ENCODE peak calls at places on chromosomes 1 and 21, in four cellular contexts. O is myocyte, V is EL, R is thoracic aorta. M is an unnamed sample.

GRCh38 chr1:248702714-248703113 is at the start of gene OR14I1:
- DNase-seq in V (no peak), R (no peak), O (no peak), M (no peak)

GRCh38 chr1:85151446-85151845 is 49.4 kb downstream of the SYDE2 start:
- DNase-seq in O (no peak), V (no peak), R (no peak), M (no peak)

GRCh38 chr1:201648911-201649775 is 110.2 kb downstream of the NAV1 start:
- DNase-seq in R (no peak), V (peak), O (no peak), M (peak)

GRCh38 chr1:15739259-15739658 is 3.0 kb upstream of the TMEM82 start:
- DNase-seq in O (no peak), R (no peak), V (no peak), M (no peak)

GRCh38 chr1:21783679-21784603 is 992 bp upstream of the USP48 start:
- DNase-seq in R (no peak), V (no peak), O (no peak), M (peak)

GRCh38 chr1:39406533-39407478 is 84.6 kb upstream of the BMP8A start:
- DNase-seq in R (no peak), O (no peak), V (peak), M (peak)

GRCh38 chr1:203402609-203403337 is 51.9 kb upstream of the FMOD start:
- DNase-seq in V (peak), O (peak), R (no peak), M (peak)

GRCh38 chr1:103267271-103267670 is 158.9 kb upstream of the COL11A1 start:
- DNase-seq in R (no peak), O (no peak), V (no peak), M (no peak)

GRCh38 chr1:204846546-204846945 is 24.1 kb upstream of the NFASC start:
- DNase-seq in V (no peak), R (no peak), O (no peak), M (no peak)

GRCh38 chr1:28365864-28366263 is 3.7 kb upstream of the PHACTR4 start:
- DNase-seq in O (no peak), R (no peak), V (no peak), M (no peak)

GRCh38 chr1:179251675-179252074 is 22.2 kb upstream of the ABL2 start:
- DNase-seq in O (peak), V (peak), R (no peak), M (peak)

GRCh38 chr1:235319255-235319654 is 8.7 kb downstream of the ARID4B start:
- DNase-seq in V (no peak), R (no peak), O (no peak), M (no peak)

GRCh38 chr1:40901886-40902633 is 39.9 kb upstream of the CITED4 start:
- DNase-seq in V (peak), R (no peak), O (peak), M (peak)

GRCh38 chr1:53278294-53278693 is 40.0 kb upstream of the MAGOH start:
- DNase-seq in R (no peak), O (peak), V (peak), M (no peak)

GRCh38 chr1:64497484-64497883 is 27.6 kb downstream of the CACHD1 start:
- DNase-seq in V (no peak), O (no peak), R (no peak), M (no peak)

GRCh38 chr21:32256873-32257620 is 21.8 kb downstream of the MIS18A start:
- DNase-seq in V (peak), R (peak), O (peak), M (peak)

GRCh38 chr1:80217377-80217986 is 1211.0 kb upstream of the ADGRL4 start:
- DNase-seq in R (no peak), V (peak), O (peak), M (peak)

GRCh38 chr21:44054710-44055109 is 42.6 kb downstream of the TRAPPC10 start:
- DNase-seq in R (no peak), V (peak), O (peak), M (peak)

GRCh38 chr1:91997607-91998195 is 32.1 kb upstream of the EPHX4 start:
- DNase-seq in O (peak), V (peak), R (no peak), M (peak)

GRCh38 chr1:16387201-16388185 is 20.5 kb downstream of the SZRD1 start:
- DNase-seq in O (no peak), R (no peak), V (no peak), M (peak)

GRCh38 chr1:90488451-90488850 is 228.7 kb downstream of the BARHL2 start:
- DNase-seq in V (peak), R (no peak), O (peak), M (peak)

GRCh38 chr1:39849203-39849602 is 34.1 kb downstream of the TRIT1 start:
- DNase-seq in O (no peak), V (no peak), R (no peak), M (no peak)

GRCh38 chr1:172990598-172991215 is 60.0 kb downstream of the TNFSF18 start:
- DNase-seq in R (no peak), O (peak), V (peak), M (peak)

GRCh38 chr1:81702903-81703302 is 97.8 kb upstream of the ADGRL2 start:
- DNase-seq in V (peak), R (no peak), O (peak), M (peak)

GRCh38 chr1:3734602-3735001 is 17.6 kb upstream of the CCDC27 start:
- DNase-seq in R (no peak), V (no peak), O (no peak), M (no peak)

M was measured in astrocyte of the spinal cord.